ENCODE peak calls at places on chromosomes 12 and 14, in eight cellular contexts. B, I, D, R, Z, G, O and K are unnamed samples.

GRCh38 chr14:82080319-82080718 is 546.7 kb upstream of the SEL1L start:
- DNase-seq in B (no peak), I (no peak), D (no peak), R (no peak), Z (no peak), G (no peak), O (no peak), K (no peak)

GRCh38 chr12:32052300-32052691 is 54.4 kb upstream of the BICD1 start:
- DNase-seq in B (no peak), I (no peak), D (no peak), R (peak; percentile 23), Z (no peak), G (no peak), O (no peak), K (no peak)

GRCh38 chr14:27077181-27077738 is 479.4 kb upstream of the NOVA1 start:
- DNase-seq in B (no peak), I (no peak), D (no peak), R (no peak), Z (no peak), G (no peak), O (no peak), K (no peak)

GRCh38 chr14:69690042-69690441 is 76.9 kb upstream of the SRSF5 start:
- DNase-seq in B (no peak), I (no peak), D (no peak), R (no peak), Z (no peak), G (no peak), O (no peak), K (no peak)

GRCh38 chr12:96399081-96399918 is 939 bp downstream of the CDK17 start:
- DNase-seq in B (peak; percentile 70), I (peak; percentile 92), D (peak; percentile 76), R (peak; percentile 67), Z (peak; percentile 62), G (peak; percentile 89), O (peak; percentile 82), K (peak; percentile 47)

GRCh38 chr14:77738559-77739250 is 22.3 kb downstream of the SNW1 start:
- DNase-seq in B (peak; percentile 43), I (peak; percentile 90), D (no peak), R (no peak), Z (no peak), G (no peak), O (no peak), K (peak; percentile 15)

GRCh38 chr14:71142375-71143038 is 235.2 kb downstream of the PCNX1 start:
- DNase-seq in B (no peak), I (peak; percentile 87), D (no peak), R (no peak), Z (no peak), G (no peak), O (no peak), K (no peak)

GRCh38 chr12:2919249-2919648 is 28.6 kb downstream of the TULP3 start:
- DNase-seq in B (no peak), I (no peak), D (no peak), R (no peak), Z (no peak), G (no peak), O (no peak), K (no peak)

GRCh38 chr12:29537292-29537691 is 39.8 kb upstream of the OVCH1 start:
- DNase-seq in B (no peak), I (no peak), D (no peak), R (no peak), Z (no peak), G (no peak), O (no peak), K (no peak)

GRCh38 chr12:114661245-114661644 is 22.7 kb downstream of the TBX3 start:
- DNase-seq in B (no peak), I (peak; percentile 25), D (no peak), R (no peak), Z (no peak), G (no peak), O (no peak), K (no peak)

GRCh38 chr14:93980464-93981201 is 4.3 kb upstream of the ASB2 start:
- DNase-seq in B (no peak), I (peak; percentile 98), D (no peak), R (no peak), Z (no peak), G (no peak), O (peak; percentile 73), K (no peak)

GRCh38 chr14:93981874-93982683 is 5.7 kb upstream of the ASB2 start:
- DNase-seq in B (no peak), I (peak; percentile 65), D (no peak), R (no peak), Z (no peak), G (no peak), O (no peak), K (no peak)

GRCh38 chr14:93982684-93983007 is 6.3 kb upstream of the ASB2 start:
- DNase-seq in B (no peak), I (no peak), D (no peak), R (no peak), Z (no peak), G (no peak), O (no peak), K (no peak)

GRCh38 chr14:93978735-93979134 is 2.4 kb upstream of the ASB2 start:
- DNase-seq in B (no peak), I (no peak), D (no peak), R (no peak), Z (no peak), G (no peak), O (no peak), K (no peak)

DNA sequence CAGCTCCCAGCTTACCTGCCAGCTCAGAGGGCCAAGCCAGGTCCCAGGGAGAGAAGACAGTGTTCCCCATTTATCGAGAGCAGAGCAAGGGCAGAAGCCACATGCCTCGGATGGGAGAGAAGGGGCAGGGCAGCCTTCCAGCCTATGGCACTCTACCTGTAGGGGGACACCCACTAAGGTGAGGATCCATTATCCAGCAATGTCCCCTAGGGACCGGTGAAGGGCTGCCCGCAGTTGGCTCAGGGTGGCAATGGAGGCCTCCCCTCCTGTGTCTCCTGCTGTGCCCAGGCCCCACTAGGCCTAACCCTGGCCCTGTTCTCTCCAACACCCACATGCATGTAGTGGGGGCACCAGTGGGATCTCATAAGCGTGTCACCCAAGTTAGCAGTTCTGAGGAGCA is 4.9 kb upstream of the ASB2 start:
- DNase-seq in B (no peak), I (no peak), D (no peak), R (no peak), Z (no peak), G (no peak), O (no peak), K (no peak)
- TF ChIP-seq CTCF in B (no peak), I (no peak), D (no peak), R (no peak), Z (no peak), G (no peak), O (no peak), K (no peak)

GRCh38 chr14:39425947-39426346 is 6.3 kb downstream of the FBXO33 start:
- DNase-seq in B (no peak), I (no peak), D (no peak), R (no peak), Z (no peak), G (no peak), O (no peak), K (no peak)

GRCh38 chr14:39430762-39431415 is 1.3 kb downstream of the FBXO33 start:
- DNase-seq in B (no peak), I (no peak), D (no peak), R (no peak), Z (peak; percentile 4), G (no peak), O (no peak), K (no peak)

GRCh38 chr14:39423793-39424192 is 8.4 kb downstream of the FBXO33 start:
- DNase-seq in B (no peak), I (no peak), D (no peak), R (no peak), Z (no peak), G (no peak), O (no peak), K (no peak)

GRCh38 chr14:39428118-39428517 is 4.1 kb downstream of the FBXO33 start:
- DNase-seq in B (no peak), I (no peak), D (no peak), R (no peak), Z (no peak), G (no peak), O (no peak), K (no peak)

DNA sequence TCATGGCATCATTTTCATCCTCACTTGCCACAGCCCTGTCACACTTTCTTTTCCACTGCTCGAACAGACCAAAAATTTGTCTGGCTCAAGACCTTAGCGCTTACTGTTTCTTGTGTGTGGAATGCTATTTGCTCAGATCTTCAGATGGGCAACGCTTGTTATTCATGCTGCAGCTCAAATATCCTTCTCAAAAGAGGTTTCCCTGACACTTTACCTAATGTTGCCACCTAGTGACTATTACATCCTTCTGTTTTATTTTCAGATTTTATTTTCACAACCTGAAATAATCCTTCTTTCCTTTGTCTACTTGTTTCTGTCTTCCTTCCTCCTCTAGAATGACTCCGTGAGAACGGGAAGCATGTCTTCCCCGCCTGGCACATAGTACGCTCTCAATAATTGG is 5.6 kb downstream of the FBXO33 start:
- DNase-seq in B (no peak), I (peak; percentile 68), D (peak; percentile 26), R (no peak), Z (peak; percentile 51), G (no peak), O (no peak), K (no peak)
- H3K4me3 ChIP-seq in B (no peak overlapping the region), I (no peak overlapping the region), D (no peak overlapping the region), R (no peak overlapping the region), Z (no peak overlapping the region), G (no peak overlapping the region), O (no peak overlapping the region), K (no peak overlapping the region)

GRCh38 chr14:98773814-98774213 is 498.2 kb downstream of the BCL11B start:
- DNase-seq in B (no peak), I (no peak), D (no peak), R (no peak), Z (no peak), G (no peak), O (no peak), K (no peak)

GRCh38 chr14:98770151-98770550 is 501.8 kb downstream of the BCL11B start:
- DNase-seq in B (no peak), I (no peak), D (no peak), R (no peak), Z (no peak), G (no peak), O (no peak), K (no peak)

GRCh38 chr14:98766818-98767217 is 505.2 kb downstream of the BCL11B start:
- DNase-seq in B (no peak), I (no peak), D (peak; percentile 48), R (no peak), Z (no peak), G (no peak), O (no peak), K (no peak)

GRCh38 chr14:98769326-98769725 is 502.7 kb downstream of the BCL11B start:
- DNase-seq in B (no peak), I (no peak), D (no peak), R (no peak), Z (no peak), G (no peak), O (no peak), K (no peak)
- H3K9me3 ChIP-seq in B (peaks cover 3% of the 10 kb centered on the region), I (no peaks in the 10 kb centered on the region), D (no peaks in the 10 kb centered on the region), R (no peaks in the 10 kb centered on the region), Z (no peaks in the 10 kb centered on the region), G (no peaks in the 10 kb centered on the region), O (peaks cover 3% of the 10 kb centered on the region), K (no peaks in the 10 kb centered on the region)

DNA sequence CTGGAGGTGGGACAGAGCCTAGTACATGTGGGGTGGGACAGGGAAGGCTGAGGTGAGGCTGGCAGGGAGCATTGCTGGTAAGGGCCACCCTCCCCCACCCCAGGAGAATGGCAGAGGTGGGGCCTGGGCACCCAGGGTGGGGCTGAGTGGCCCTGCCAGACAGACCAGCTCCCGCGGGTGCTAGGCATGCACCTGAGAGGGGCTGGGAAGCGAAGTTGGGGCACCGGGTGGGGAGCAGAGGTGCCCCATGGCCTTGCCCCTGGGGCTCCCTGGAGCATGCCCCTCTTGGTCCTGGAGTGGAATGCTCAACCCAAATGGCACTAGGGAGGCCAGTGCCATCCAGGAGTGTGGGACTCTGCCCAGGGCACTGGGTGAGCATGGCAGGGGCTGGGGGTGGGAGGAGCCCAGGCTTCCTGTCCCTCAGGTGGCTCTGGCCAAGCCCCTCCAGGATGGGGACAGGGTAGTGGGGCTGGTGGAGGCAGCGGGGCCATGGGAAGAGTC is 1.3 kb downstream of the TNFAIP2 start:
- DNase-seq in B (no peak), I (peak; percentile 86), D (no peak), R (no peak), Z (no peak), G (no peak), O (no peak), K (no peak)
- TF ChIP-seq CTCF in B (no peak), I (no peak), D (no peak), R (no peak), Z (no peak), G (no peak), O (no peak), K (no peak)